ENCODE peak calls at places on chromosomes 2 and 18, in nine cellular contexts. B, N, O, R, J, P, X, W and Q are unnamed samples.
A peak's percentile ranks its signal among the peaks of the same experiment; 100 is the strongest.

GRCh38 chr18:68916734-68917133 is 118.9 kb downstream of the CCDC102B start:
- DNase-seq in B (no peak), N (no peak), O (no peak), R (no peak), J (no peak), P (peak; percentile 71), X (no peak), W (no peak), Q (no peak)

GRCh38 chr2:239195992-239196391 is 204.8 kb downstream of the HDAC4 start:
- DNase-seq in B (no peak), N (no peak), O (no peak), R (no peak), J (no peak), P (no peak), X (no peak), W (no peak), Q (no peak)

GRCh38 chr2:104790100-104790811 is 63.7 kb upstream of the POU3F3 start:
- DNase-seq in B (no peak), N (no peak), O (no peak), R (no peak), J (no peak), P (no peak), X (no peak), W (no peak), Q (no peak)

GRCh38 chr18:55269632-55270031 is 310.4 kb upstream of the CCDC68 start:
- DNase-seq in B (no peak), N (no peak), O (no peak), R (no peak), J (no peak), P (no peak), X (no peak), W (no peak), Q (no peak)

GRCh38 chr18:46214435-46214834 is 110.2 kb downstream of the HAUS1 start:
- DNase-seq in B (no peak), N (no peak), O (no peak), R (no peak), J (no peak), P (no peak), X (no peak), W (no peak), Q (no peak)

GRCh38 chr18:11951390-11951851 is 29.9 kb upstream of the IMPA2 start:
- DNase-seq in B (no peak), N (no peak), O (no peak), R (no peak), J (no peak), P (no peak), X (no peak), W (no peak), Q (no peak)

GRCh38 chr2:128777091-128778045 is 458.7 kb upstream of the HS6ST1 start:
- DNase-seq in B (no peak), N (no peak), O (no peak), R (no peak), J (no peak), P (no peak), X (peak; percentile 27), W (no peak), Q (no peak)

GRCh38 chr2:241049739-241050623 is 51.6 kb downstream of the SNED1 start:
- DNase-seq in B (no peak), N (no peak), O (no peak), R (no peak), J (no peak), P (no peak), X (no peak), W (no peak), Q (no peak)

GRCh38 chr2:75238670-75239330 is 39.5 kb upstream of the TACR1 start:
- DNase-seq in B (no peak), N (peak; percentile 29), O (no peak), R (no peak), J (no peak), P (peak; percentile 85), X (no peak), W (no peak), Q (peak; percentile 54)

GRCh38 chr2:44551497-44551896 is 189.8 kb downstream of the CAMKMT start:
- DNase-seq in B (no peak), N (no peak), O (no peak), R (no peak), J (no peak), P (no peak), X (no peak), W (no peak), Q (no peak)

GRCh38 chr2:206831442-206831995 is 66.1 kb downstream of the FASTKD2 start:
- DNase-seq in B (no peak), N (no peak), O (no peak), R (no peak), J (peak; percentile 42), P (no peak), X (no peak), W (no peak), Q (no peak)

GRCh38 chr2:149799296-149799695 is 211.7 kb upstream of the MMADHC start:
- DNase-seq in B (peak; percentile 2), N (peak; percentile 36), O (no peak), R (no peak), J (no peak), P (peak; percentile 58), X (no peak), W (no peak), Q (peak; percentile 11)

GRCh38 chr18:26003391-26003790 is 87.0 kb downstream of the SS18 start:
- DNase-seq in B (no peak), N (no peak), O (no peak), R (no peak), J (no peak), P (no peak), X (no peak), W (no peak), Q (no peak)

GRCh38 chr2:2527162-2527561 is 196.1 kb upstream of the MYT1L start:
- DNase-seq in B (no peak), N (no peak), O (no peak), R (no peak), J (no peak), P (no peak), X (no peak), W (no peak), Q (no peak)

GRCh38 chr2:240437861-240438809 is 2.7 kb downstream of the GPC1 start:
- DNase-seq in B (no peak), N (peak; percentile 82), O (peak; percentile 74), R (peak; percentile 50), J (peak; percentile 76), P (peak; percentile 60), X (peak; percentile 79), W (peak; percentile 8), Q (peak; percentile 24)

GRCh38 chr18:8976606-8977005 is 125.9 kb upstream of the NDUFV2 start:
- DNase-seq in B (no peak), N (no peak), O (no peak), R (no peak), J (no peak), P (peak; percentile 15), X (no peak), W (no peak), Q (no peak)

GRCh38 chr18:42649636-42650035 is 465.8 kb downstream of the RIT2 start:
- DNase-seq in B (no peak), N (no peak), O (no peak), R (no peak), J (no peak), P (no peak), X (no peak), W (no peak), Q (no peak)

GRCh38 chr2:143193121-143193520 is 63.9 kb downstream of the ARHGAP15 start:
- DNase-seq in B (no peak), N (no peak), O (no peak), R (no peak), J (no peak), P (no peak), X (no peak), W (peak; percentile 74), Q (no peak)

GRCh38 chr2:62383843-62384242 is 122.2 kb downstream of the TMEM17 start:
- DNase-seq in B (no peak), N (peak; percentile 38), O (no peak), R (no peak), J (no peak), P (peak; percentile 57), X (no peak), W (no peak), Q (no peak)

GRCh38 chr2:33166287-33166881 is 219.6 kb downstream of the LTBP1 start:
- DNase-seq in B (peak; percentile 72), N (no peak), O (no peak), R (no peak), J (no peak), P (peak; percentile 70), X (no peak), W (no peak), Q (peak; percentile 89)

GRCh38 chr2:68646303-68646702 is 2.9 kb downstream of the PROKR1 start:
- DNase-seq in B (no peak), N (no peak), O (no peak), R (no peak), J (no peak), P (no peak), X (no peak), W (no peak), Q (no peak)

GRCh38 chr2:105889046-105889445 is 144.3 kb downstream of the NCK2 start:
- DNase-seq in B (no peak), N (no peak), O (no peak), R (no peak), J (no peak), P (no peak), X (no peak), W (no peak), Q (no peak)

GRCh38 chr2:237790353-237790752 is 8.2 kb upstream of the RBM44 start:
- DNase-seq in B (no peak), N (peak; percentile 23), O (no peak), R (no peak), J (no peak), P (peak; percentile 42), X (no peak), W (no peak), Q (no peak)

GRCh38 chr18:68394705-68395104 is 320.2 kb downstream of the TMX3 start:
- DNase-seq in B (no peak), N (no peak), O (no peak), R (no peak), J (no peak), P (peak; percentile 24), X (no peak), W (no peak), Q (no peak)

GRCh38 chr2:169828141-169828811 is 1.0 kb downstream of the UBR3 start:
- DNase-seq in B (no peak), N (peak; percentile 69), O (peak; percentile 60), R (peak; percentile 11), J (peak; percentile 56), P (peak; percentile 38), X (peak; percentile 60), W (no peak), Q (no peak)

GRCh38 chr18:58310517-58310916 is 266.5 kb downstream of the NEDD4L start:
- DNase-seq in B (no peak), N (no peak), O (peak; percentile 30), R (no peak), J (peak; percentile 89), P (no peak), X (no peak), W (no peak), Q (no peak)

GRCh38 chr2:112583497-112584133 is 794 bp upstream of the CHCHD5 start:
- DNase-seq in B (no peak), N (no peak), O (no peak), R (no peak), J (no peak), P (peak; percentile 44), X (peak; percentile 24), W (no peak), Q (no peak)

GRCh38 chr2:136612079-136612478 is 153.3 kb upstream of the THSD7B start:
- DNase-seq in B (no peak), N (no peak), O (no peak), R (no peak), J (no peak), P (no peak), X (no peak), W (no peak), Q (no peak)

GRCh38 chr2:207161724-207162123 is 4.0 kb downstream of the KLF7 start:
- DNase-seq in B (no peak), N (no peak), O (no peak), R (no peak), J (no peak), P (peak; percentile 87), X (no peak), W (no peak), Q (no peak)

GRCh38 chr18:8771930-8772329 is 66.6 kb downstream of the MTCL1 start:
- DNase-seq in B (no peak), N (no peak), O (no peak), R (no peak), J (no peak), P (peak; percentile 58), X (no peak), W (peak; percentile 2), Q (peak; percentile 30)

GRCh38 chr2:112831956-112832567 is 4.5 kb downstream of the IL1B start:
- DNase-seq in B (no peak), N (no peak), O (no peak), R (no peak), J (no peak), P (no peak), X (peak; percentile 40), W (no peak), Q (no peak)